ENCODE peak calls at places on chromosome 5, in five cellular contexts. N is endothelial cell, J is mesothelial cell of epicardium, D is upper lobe of right lung, G is heart left ventricle. F is an unnamed sample.

GRCh38 chr5:141771031-141771430 is 89.0 kb upstream of the ARAP3 start:
- DNase-seq in N (no peak), J (no peak), D (no peak), G (no peak), F (no peak)

GRCh38 chr5:137273511-137273910 is 225.6 kb downstream of the SPOCK1 start:
- DNase-seq in D (no peak), J (no peak), N (no peak), G (no peak), F (no peak)

GRCh38 chr5:14171621-14172020 is 28.5 kb downstream of the TRIO start:
- DNase-seq in J (no peak), D (no peak), N (no peak), G (no peak), F (no peak)

GRCh38 chr5:4994994-4995393 is 145.1 kb upstream of the ADAMTS16 start:
- DNase-seq in J (no peak), N (no peak), G (no peak), D (no peak), F (no peak)

GRCh38 chr5:161804263-161804662 is 43.7 kb upstream of the GABRA1 start:
- DNase-seq in D (no peak), J (no peak), N (no peak), G (no peak), F (no peak)

GRCh38 chr5:95620870-95621838 is 1.3 kb downstream of the GPR150 start:
- DNase-seq in G (peak; percentile 21), D (peak; percentile 74), N (peak; percentile 53), J (no peak), F (peak; percentile 48)

GRCh38 chr5:2201011-2201410 is 318.3 kb upstream of the IRX4 start:
- DNase-seq in G (no peak), D (no peak), J (no peak), N (no peak), F (no peak)

GRCh38 chr5:112581811-112582320 is 155.8 kb upstream of the APC start:
- DNase-seq in D (no peak), G (no peak), J (no peak), N (no peak), F (no peak)

GRCh38 chr5:37603072-37603471 is 224.0 kb downstream of the WDR70 start:
- DNase-seq in D (no peak), N (no peak), J (no peak), G (no peak), F (no peak)

GRCh38 chr5:67677422-67677970 is 480.9 kb upstream of the CD180 start:
- DNase-seq in N (no peak), J (no peak), D (no peak), G (no peak), F (no peak)

GRCh38 chr5:61603211-61603908 is 271.3 kb downstream of the ZSWIM6 start:
- DNase-seq in G (peak; percentile 39), N (no peak), J (no peak), D (no peak), F (no peak)

GRCh38 chr5:64213568-64213967 is 47.9 kb downstream of the RNF180 start:
- DNase-seq in D (no peak), G (no peak), N (no peak), J (no peak), F (no peak)

GRCh38 chr5:64206653-64207052 is 41.0 kb downstream of the RNF180 start:
- DNase-seq in G (no peak), N (no peak), D (no peak), J (no peak), F (no peak)

GRCh38 chr5:64210866-64211265 is 45.2 kb downstream of the RNF180 start:
- DNase-seq in N (no peak), D (no peak), J (no peak), G (no peak), F (no peak)

GRCh38 chr5:64209353-64209752 is 43.7 kb downstream of the RNF180 start:
- DNase-seq in D (no peak), N (no peak), G (no peak), J (no peak), F (no peak)

DNA sequence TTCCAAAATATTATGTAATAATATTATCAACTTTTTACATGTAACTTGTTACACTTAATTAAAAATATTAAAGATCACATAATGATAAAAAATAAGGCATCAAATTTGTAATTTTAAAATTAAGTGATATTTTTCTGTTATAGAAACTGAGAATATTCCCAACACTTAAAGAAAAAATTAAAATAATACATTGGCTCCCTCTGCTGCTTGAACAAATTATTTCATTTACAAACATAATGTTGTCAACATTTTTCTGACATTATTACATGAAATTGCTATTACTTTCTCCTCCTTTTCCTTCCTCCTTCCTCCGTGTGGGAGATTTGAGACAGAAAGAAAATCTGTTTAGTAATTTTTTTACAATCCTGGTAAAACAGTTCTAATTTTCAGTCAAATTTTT is 42.3 kb downstream of the RNF180 start:
- DNase-seq in G (no peak), J (no peak), N (no peak), D (no peak), F (no peak)
- TF ChIP-seq CTCF in G (peak; percentile 33), J (peak; percentile 68), N (peak; percentile 68), D (peak; percentile 23), F (no peak)

GRCh38 chr5:23977996-23978395 is 470.6 kb downstream of the PRDM9 start:
- DNase-seq in J (no peak), D (no peak), G (no peak), N (no peak), F (no peak)
- TF ChIP-seq CTCF in J (peak; percentile 39), D (no peak), G (no peak), N (peak; percentile 44), F (no peak)

GRCh38 chr5:168291281-168291960 is at the start of gene WWC1:
- DNase-seq in N (peak; percentile 53), D (peak; percentile 95), J (peak; percentile 63), G (no peak), F (peak; percentile 62)
- TF ChIP-seq CTCF in N (no peak), D (peak; percentile 26), J (peak; percentile 31), G (no peak), F (no peak)

GRCh38 chr5:149962040-149962439 is 1.5 kb downstream of the SLC26A2 start:
- DNase-seq in N (peak; percentile 15), D (no peak), G (no peak), J (no peak), F (no peak)
- TF ChIP-seq CTCF in N (no peak), D (peak; percentile 45), G (peak; percentile 32), J (peak; percentile 51), F (no peak)

GRCh38 chr5:134026521-134027202 is 21.9 kb upstream of the VDAC1 start:
- DNase-seq in D (no peak), N (peak; percentile 64), J (no peak), G (no peak), F (no peak)
- TF ChIP-seq CTCF in D (peak; percentile 19), N (peak; percentile 63), J (peak; percentile 54), G (peak; percentile 24), F (no peak)

GRCh38 chr5:111447099-111447498 is 65.2 kb downstream of the STARD4 start:
- DNase-seq in J (no peak), N (no peak), G (no peak), D (no peak), F (no peak)
- TF ChIP-seq CTCF in J (no peak), N (no peak), G (no peak), D (no peak), F (no peak)

DNA sequence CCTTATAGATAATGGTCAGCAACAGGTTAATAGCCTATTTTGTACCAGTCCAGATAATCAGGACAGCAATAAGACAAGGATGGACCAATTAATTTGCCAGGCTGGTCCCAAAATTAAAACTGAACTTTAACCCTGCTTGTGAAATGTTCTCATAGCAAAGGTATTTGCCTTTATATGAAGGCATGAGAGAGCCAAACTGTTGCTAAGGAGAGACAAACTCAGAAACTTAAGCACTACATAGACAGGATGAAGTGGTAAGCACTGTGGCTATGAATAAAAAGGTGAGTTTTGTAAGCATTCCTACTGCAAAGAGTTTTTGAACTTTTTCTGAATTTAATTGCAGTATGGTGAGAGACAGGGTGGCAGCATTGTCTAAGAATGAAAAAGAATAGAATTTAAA is 174.7 kb upstream of the PPP1R2B start:
- DNase-seq in N (no peak), G (no peak), D (no peak), J (no peak), F (no peak)
- TF ChIP-seq CTCF in N (no peak), G (no peak), D (no peak), J (no peak), F (no peak)